ENCODE peak calls at places on chromosomes 16 and 17, in seven cellular contexts. D is cardiac fibroblast, G is AG09309, M is IMR-90, V is HFF-Myc, Q is colonic mucosa, Z is foreskin fibroblast. Y is an unnamed sample.

GRCh38 chr17:53093386-53093785 is 729.3 kb upstream of the KIF2B start:
- DNase-seq in D (no peak), G (no peak), M (no peak), V (no peak), Q (no peak), Z (no peak), Y (no peak)

GRCh38 chr17:48427598-48427997 is 2.4 kb downstream of the SKAP1 start:
- DNase-seq in D (no peak), G (no peak), M (no peak), V (no peak), Q (no peak), Z (no peak), Y (peak; percentile 8)

GRCh38 chr17:33366998-33367397 is 73.9 kb upstream of the ASIC2 start:
- DNase-seq in D (no peak), G (no peak), M (no peak), V (no peak), Q (no peak), Z (no peak), Y (no peak)

GRCh38 chr17:20156196-20157077 is 147.3 kb downstream of the SPECC1 start:
- DNase-seq in D (peak; percentile 61), G (no peak), M (peak; percentile 25), V (no peak), Q (peak; percentile 47), Z (peak; percentile 27), Y (peak; percentile 31)

GRCh38 chr17:62562656-62563055 is 64.8 kb upstream of the MRC2 start:
- DNase-seq in D (peak; percentile 86), G (no peak), M (peak; percentile 68), V (peak; percentile 38), Q (peak; percentile 31), Z (peak; percentile 80), Y (peak; percentile 71)

GRCh38 chr17:37614823-37615222 is 5.6 kb upstream of the SYNRG start:
- DNase-seq in D (no peak), G (no peak), M (no peak), V (no peak), Q (no peak), Z (no peak), Y (no peak)

GRCh38 chr16:9929836-9930235 is 252.4 kb downstream of the GRIN2A start:
- DNase-seq in D (no peak), G (no peak), M (no peak), V (no peak), Q (no peak), Z (no peak), Y (no peak)

GRCh38 chr17:38925263-38925995 is at the start of gene LASP1NB:
- DNase-seq in D (peak; percentile 49), G (no peak), M (peak; percentile 70), V (no peak), Q (no peak), Z (peak; percentile 55), Y (no peak)

GRCh38 chr17:31095239-31096105 is 695 bp downstream of the NF1 start:
- DNase-seq in D (peak; percentile 47), G (no peak), M (peak; percentile 47), V (no peak), Q (peak; percentile 61), Z (peak; percentile 61), Y (peak; percentile 54)

GRCh38 chr17:30346211-30346831 is 12.5 kb upstream of the TMIGD1 start:
- DNase-seq in D (peak; percentile 35), G (no peak), M (no peak), V (no peak), Q (no peak), Z (no peak), Y (peak; percentile 68)

GRCh38 chr17:77214743-77215142 is 74.0 kb downstream of the SEC14L1 start:
- DNase-seq in D (peak; percentile 46), G (no peak), M (peak; percentile 31), V (no peak), Q (peak; percentile 51), Z (peak; percentile 54), Y (peak; percentile 50)

GRCh38 chr17:42891539-42892152 is 9.0 kb upstream of the G6PC1 start:
- DNase-seq in D (peak; percentile 13), G (no peak), M (peak; percentile 33), V (no peak), Q (no peak), Z (peak; percentile 34), Y (no peak)

GRCh38 chr17:58394534-58395223 is 22.7 kb downstream of the RNF43 start:
- DNase-seq in D (no peak), G (no peak), M (no peak), V (no peak), Q (peak; percentile 54), Z (no peak), Y (no peak)

GRCh38 chr17:49003557-49004511 is 6.6 kb downstream of the IGF2BP1 start:
- DNase-seq in D (peak; percentile 45), G (no peak), M (peak; percentile 37), V (no peak), Q (no peak), Z (peak; percentile 48), Y (peak; percentile 54)

GRCh38 chr16:70646260-70647241 is at the start of gene IL34:
- DNase-seq in D (peak; percentile 77), G (no peak), M (no peak), V (no peak), Q (no peak), Z (peak; percentile 44), Y (no peak)

GRCh38 chr17:40564195-40564882 is 933 bp downstream of the CCR7 start:
- DNase-seq in D (no peak), G (no peak), M (no peak), V (no peak), Q (no peak), Z (no peak), Y (no peak)

GRCh38 chr16:2842340-2843000 is 12.4 kb downstream of the ZG16B start:
- DNase-seq in D (peak; percentile 47), G (no peak), M (no peak), V (no peak), Q (peak; percentile 53), Z (peak; percentile 38), Y (peak; percentile 69)

GRCh38 chr17:42698736-42699414 is 16.5 kb downstream of the CNTNAP1 start:
- DNase-seq in D (peak; percentile 71), G (no peak), M (peak; percentile 87), V (no peak), Q (peak; percentile 27), Z (peak; percentile 90), Y (peak; percentile 75)

GRCh38 chr17:27762527-27763305 is 37.6 kb downstream of the NOS2 start:
- DNase-seq in D (peak; percentile 49), G (no peak), M (peak; percentile 37), V (no peak), Q (peak; percentile 28), Z (peak; percentile 42), Y (peak; percentile 44)

GRCh38 chr16:1309888-1310831 is 724 bp downstream of the UBE2I start:
- DNase-seq in D (peak; percentile 49), G (no peak), M (peak; percentile 45), V (no peak), Q (peak; percentile 65), Z (peak; percentile 76), Y (peak; percentile 73)

GRCh38 chr17:75684924-75685323 is 17.8 kb downstream of the SAP30BP start:
- DNase-seq in D (peak; percentile 48), G (no peak), M (no peak), V (no peak), Q (peak; percentile 64), Z (peak; percentile 48), Y (no peak)

DNA sequence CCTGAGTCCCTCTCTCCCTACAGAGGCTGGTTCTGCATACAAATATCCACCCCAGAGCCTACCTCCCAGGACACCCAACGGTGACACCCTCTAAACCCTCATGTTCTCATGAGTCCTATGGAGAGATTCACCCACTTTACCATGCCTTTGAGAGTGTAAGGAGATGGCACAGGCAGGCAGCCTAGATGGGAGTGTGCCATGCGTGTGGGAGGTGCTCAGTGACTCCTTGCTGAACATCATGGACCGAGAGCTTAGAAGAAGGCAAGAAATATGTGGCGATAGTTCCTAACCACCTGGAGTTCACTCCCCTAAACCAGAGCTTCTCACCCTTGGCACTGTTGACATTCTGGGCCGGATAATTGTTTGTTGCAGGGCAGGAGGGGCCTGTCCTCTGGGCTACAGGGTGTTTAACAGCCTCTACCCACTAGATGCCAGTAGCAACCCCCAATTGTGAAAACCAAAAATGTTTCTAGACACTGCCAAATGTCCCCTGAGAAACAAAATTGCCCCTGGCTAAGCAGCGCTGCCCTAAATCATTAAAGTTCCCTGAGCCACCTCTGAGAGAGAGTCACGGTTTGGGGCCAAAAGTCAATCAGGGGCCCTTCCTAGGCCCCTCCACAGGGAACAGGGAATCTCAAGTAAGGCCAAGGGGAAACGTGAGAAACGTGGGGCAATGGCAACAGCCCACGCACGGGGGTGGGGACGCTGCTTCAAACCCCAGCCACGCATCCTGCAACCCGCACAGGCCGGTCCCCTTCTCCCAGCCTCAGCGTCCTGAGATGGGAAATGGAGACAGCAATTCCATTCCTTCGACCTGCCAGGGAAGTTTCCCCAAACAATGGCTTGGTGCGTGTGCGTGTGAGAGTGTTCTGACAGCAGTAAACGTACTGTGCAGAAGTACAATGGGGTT is 66.8 kb downstream of the C16orf78 start:
- DNase-seq in D (no peak), G (no peak), M (no peak), V (no peak), Q (no peak), Z (no peak), Y (no peak)
- TF ChIP-seq CTCF in D (no peak), G (no peak), M (no peak), V (no peak), Q (no peak), Z (no peak), Y (no peak)

DNA sequence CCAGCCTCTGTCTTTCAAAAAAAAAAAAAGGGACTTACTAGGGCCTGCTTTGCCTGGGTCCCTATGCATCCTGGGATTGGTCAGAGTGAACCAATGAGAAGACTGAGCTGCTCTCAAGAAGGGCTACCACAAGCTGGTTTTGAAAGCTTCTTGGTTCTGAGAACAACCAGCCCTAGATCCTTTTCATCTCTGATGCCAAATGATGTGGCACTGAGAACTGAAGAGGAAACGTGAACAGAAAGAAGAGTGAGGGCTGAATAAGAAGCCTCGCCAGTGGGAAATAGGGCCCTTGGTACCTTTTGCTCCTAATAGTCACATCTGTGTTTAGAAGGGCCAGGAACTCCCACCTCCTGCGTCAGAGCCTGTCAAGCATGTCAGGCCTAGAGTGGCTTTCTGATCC is 10.7 kb downstream of the TACO1 start:
- DNase-seq in D (no peak), G (no peak), M (no peak), V (no peak), Q (no peak), Z (no peak), Y (no peak)
- TF ChIP-seq CTCF in D (no peak), G (no peak), M (no peak), V (no peak), Q (no peak), Z (no peak), Y (no peak)

DNA sequence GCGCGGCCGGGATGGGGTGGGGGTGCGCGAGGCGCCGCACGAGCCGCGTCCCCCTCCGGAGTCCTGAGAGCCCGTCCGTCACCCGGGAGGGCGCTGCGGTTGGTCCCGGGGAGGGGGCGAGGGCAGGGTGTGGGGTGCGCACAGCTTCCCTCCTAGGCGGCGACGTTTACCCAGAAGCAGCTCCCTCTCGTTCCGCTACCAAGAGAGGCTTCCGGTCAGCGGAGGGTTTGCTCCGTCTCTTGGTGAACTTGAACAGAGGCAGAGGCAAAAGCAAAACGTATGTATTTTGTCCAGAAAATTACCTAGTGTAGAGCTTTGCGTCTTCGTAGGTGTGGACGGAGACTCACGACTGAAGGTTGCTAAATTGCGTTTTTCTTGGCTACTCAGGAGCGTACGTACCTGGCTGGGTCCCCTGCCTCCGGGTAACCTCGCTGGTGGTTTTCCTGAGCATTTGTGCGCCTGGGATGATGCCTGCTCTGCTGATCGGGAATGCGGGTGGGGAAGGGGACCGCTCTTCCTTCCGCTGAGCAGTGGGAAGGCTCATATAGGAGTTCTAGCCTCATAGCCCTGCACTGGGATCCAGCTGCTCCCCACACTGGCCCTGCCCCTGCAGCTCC is 824 bp downstream of the WSCD1 start:
- DNase-seq in D (no peak), G (no peak), M (no peak), V (no peak), Q (peak; percentile 27), Z (peak; percentile 70), Y (no peak)
- TF ChIP-seq CTCF in D (no peak), G (no peak), M (no peak), V (no peak), Q (no peak), Z (no peak), Y (no peak)

GRCh38 chr16:88784074-88784855 is 755 bp downstream of the PIEZO1 start:
- DNase-seq in D (peak; percentile 78), G (no peak), M (peak; percentile 72), V (no peak), Q (peak; percentile 76), Z (peak; percentile 92), Y (peak; percentile 88)
- TF ChIP-seq CTCF in D (peak; percentile 66), G (peak; percentile 69), M (peak; percentile 57), V (peak; percentile 50), Q (peak; percentile 48), Z (peak; percentile 59), Y (peak; percentile 68)

Y was measured in fibroblast of villous mesenchyme.